ENCODE peak calls at places on chromosomes 16 and 17, in four cellular contexts. M, Y, N and G are unnamed samples.

GRCh38 chr16:66741971-66742396 is 9.4 kb downstream of the DYNC1LI2 start:
- DNase-seq in M (no peak), Y (no peak), N (no peak), G (no peak)

GRCh38 chr16:89921699-89922476 is 1.3 kb upstream of the TUBB3 start:
- DNase-seq in M (no peak), Y (peak; percentile 78), N (peak; percentile 76), G (no peak)

GRCh38 chr17:250487-251300 is 69.2 kb upstream of the DOC2B start:
- DNase-seq in M (no peak), Y (no peak), N (no peak), G (no peak)

GRCh38 chr16:27729516-27730304 is 179.8 kb downstream of the KATNIP start:
- DNase-seq in M (no peak), Y (no peak), N (no peak), G (no peak)

GRCh38 chr17:81869221-81870154 is 1.6 kb downstream of the ARHGDIA start:
- DNase-seq in M (no peak), Y (no peak), N (peak; percentile 68), G (no peak)

GRCh38 chr17:27259356-27259755 is 34.6 kb upstream of the WSB1 start:
- DNase-seq in M (no peak), Y (no peak), N (no peak), G (no peak)

GRCh38 chr16:81889896-81890634 is 111.0 kb downstream of the PLCG2 start:
- DNase-seq in M (no peak), Y (peak; percentile 64), N (peak; percentile 77), G (peak; percentile 24)

GRCh38 chr17:9410737-9411136 is 164.9 kb downstream of the STX8 start:
- DNase-seq in M (no peak), Y (no peak), N (no peak), G (no peak)

GRCh38 chr17:42536372-42537155 is 523 bp downstream of the NAGLU start:
- DNase-seq in M (no peak), Y (no peak), N (peak; percentile 97), G (no peak)

DNA sequence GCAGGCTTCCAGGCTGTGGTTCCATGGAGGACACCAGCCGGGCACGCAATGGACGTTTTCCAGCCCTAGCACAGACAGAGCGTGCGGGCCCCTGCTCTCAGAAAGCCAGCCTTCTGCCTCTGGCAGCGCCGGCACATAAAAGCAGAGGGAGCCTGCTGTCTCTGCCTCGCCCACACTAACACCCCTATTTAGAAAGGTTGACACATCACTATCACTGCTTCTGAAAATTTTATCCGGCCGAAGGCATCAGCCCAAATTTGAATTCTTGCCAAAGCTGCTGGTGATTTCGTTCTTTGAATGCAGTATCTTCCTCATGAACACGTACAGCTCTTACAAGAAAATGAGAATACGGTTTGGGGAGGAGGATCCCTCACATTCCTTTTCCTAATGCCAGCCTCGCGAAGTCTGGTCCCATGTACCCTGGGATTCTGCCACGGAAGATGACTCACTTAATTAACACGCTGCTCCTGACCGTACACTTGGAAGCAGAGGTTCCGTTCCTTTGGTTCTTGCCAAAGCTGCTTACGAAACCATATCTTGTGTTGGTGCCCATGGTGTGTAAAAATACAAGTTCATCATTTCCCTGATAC is 1.3 kb upstream of the RAB11FIP3 start:
- DNase-seq in M (no peak), Y (no peak), N (no peak), G (no peak)
- H3K9ac ChIP-seq in M (no peak overlapping the region), Y (peak overlapping the region; percentile 55), N (no peak overlapping the region), G (no peak overlapping the region)

GRCh38 chr16:35562919-35563318 is 2103.5 kb downstream of the TP53TG3F start:
- DNase-seq in M (no peak), Y (no peak), N (no peak), G (no peak)

GRCh38 chr16:35562471-35562870 is 2103.1 kb downstream of the TP53TG3F start:
- DNase-seq in M (no peak), Y (no peak), N (no peak), G (no peak)

GRCh38 chr16:35560637-35560984 is 2101.2 kb downstream of the TP53TG3F start:
- DNase-seq in M (no peak), Y (no peak), N (no peak), G (no peak)

GRCh38 chr16:35559911-35560636 is 2100.7 kb downstream of the TP53TG3F start:
- DNase-seq in M (no peak), Y (no peak), N (no peak), G (no peak)

GRCh38 chr16:35561346-35561745 is 2101.9 kb downstream of the TP53TG3F start:
- DNase-seq in M (no peak), Y (no peak), N (no peak), G (no peak)
- H3K9me3 ChIP-seq in M (no peaks in the 10 kb centered on the region), Y (no peaks in the 10 kb centered on the region), N (no peaks in the 10 kb centered on the region), G (no peaks in the 10 kb centered on the region)

DNA sequence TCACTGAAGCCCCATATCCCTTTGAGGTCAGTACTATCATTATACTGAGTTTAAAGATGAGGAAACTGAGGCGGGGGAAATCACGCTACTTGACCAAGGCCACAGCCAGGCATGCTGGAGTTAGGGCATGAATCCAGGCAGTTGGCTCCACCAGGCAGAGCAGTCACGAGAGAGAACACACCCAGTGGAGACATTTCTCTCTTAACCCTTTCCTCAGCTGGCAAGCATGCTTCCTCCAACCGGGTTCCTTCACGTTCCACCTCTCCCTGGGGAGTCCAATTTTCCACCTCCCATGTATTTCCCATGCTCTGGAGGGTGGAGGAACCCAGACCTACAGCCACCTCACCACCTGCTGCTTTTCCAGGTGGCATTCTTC is 32.8 kb downstream of the VAC14 start:
- DNase-seq in M (no peak), Y (no peak), N (no peak), G (no peak)
- TF ChIP-seq POLR2AphosphoS5 in M (no peak), Y (no peak), N (no peak), G (no peak)

GRCh38 chr16:70694088-70694487 is 8.2 kb upstream of the MTSS2 start:
- DNase-seq in M (no peak), Y (no peak), N (no peak), G (no peak)

GRCh38 chr16:70693231-70693671 is 7.4 kb upstream of the MTSS2 start:
- DNase-seq in M (no peak), Y (no peak), N (no peak), G (no peak)

GRCh38 chr16:70691223-70692129 is 5.6 kb upstream of the MTSS2 start:
- DNase-seq in M (no peak), Y (no peak), N (no peak), G (no peak)

GRCh38 chr16:70692130-70692470 is 6.2 kb upstream of the MTSS2 start:
- DNase-seq in M (no peak), Y (no peak), N (no peak), G (no peak)

DNA sequence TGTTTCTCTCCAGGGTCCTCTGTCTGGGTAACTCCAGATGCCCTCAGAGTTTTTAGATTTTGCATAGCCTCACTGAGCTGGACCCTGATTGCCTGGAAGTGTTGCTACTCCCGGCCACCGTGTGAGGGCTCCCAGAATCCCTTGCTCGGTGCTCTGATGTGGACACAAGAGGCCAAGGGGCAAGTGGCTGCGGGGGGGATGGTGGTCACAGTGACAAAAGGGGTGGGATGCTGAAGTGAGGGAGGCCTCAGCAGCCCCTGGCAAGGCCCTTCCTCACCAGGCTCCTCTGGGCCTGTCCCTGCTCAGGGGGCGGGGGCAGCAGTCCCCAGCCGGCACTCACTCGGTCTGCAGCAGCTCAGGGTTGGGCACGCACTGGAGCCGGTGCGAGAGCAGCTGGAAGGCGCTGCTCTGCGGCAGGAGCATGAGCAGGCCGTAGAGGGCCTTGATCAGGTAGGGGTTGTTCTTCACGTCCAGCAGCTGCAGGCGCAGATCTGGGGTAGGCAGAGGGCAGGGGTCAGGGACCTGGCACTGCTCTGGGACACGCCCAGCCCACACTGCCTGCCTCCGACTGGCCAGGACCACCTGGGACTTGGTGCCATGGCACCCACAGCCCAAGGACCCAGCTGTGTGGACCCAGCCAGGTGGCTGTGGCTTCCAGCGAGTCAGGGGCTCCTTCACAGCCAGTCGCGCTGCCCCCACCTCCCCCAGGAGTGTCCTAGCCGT is 6.8 kb upstream of the MTSS2 start:
- DNase-seq in M (no peak), Y (no peak), N (no peak), G (no peak)
- H3K9ac ChIP-seq in M (no peak overlapping the region), Y (no peak overlapping the region), N (no peak overlapping the region), G (no peak overlapping the region)

GRCh38 chr16:35749253-35750141 is 2290.1 kb downstream of the TP53TG3F start:
- DNase-seq in M (no peak), Y (no peak), N (no peak), G (no peak)
- H3K9me3 ChIP-seq in M (no peaks in the 10 kb centered on the region), Y (no peaks in the 10 kb centered on the region), N (no peaks in the 10 kb centered on the region), G (no peaks in the 10 kb centered on the region)

DNA sequence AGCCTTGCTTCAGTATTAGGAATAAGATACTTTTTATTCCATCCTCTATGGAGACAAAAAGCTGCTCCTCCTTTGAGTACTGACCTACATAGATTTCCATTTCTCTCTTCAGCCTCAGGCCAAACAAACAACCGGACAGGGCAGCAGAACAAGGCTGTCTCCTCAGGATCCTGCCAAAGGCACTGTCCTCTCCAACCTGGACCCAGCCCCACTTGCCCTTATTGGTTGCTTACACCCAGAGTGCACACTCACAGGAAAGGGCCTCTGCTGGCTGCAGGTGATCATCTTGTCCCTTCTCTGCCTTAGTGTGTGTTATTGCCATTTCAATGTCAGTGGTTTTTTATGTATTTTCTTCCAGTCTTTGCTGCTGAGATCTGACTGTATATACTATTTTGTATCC is 26.6 kb downstream of the LIG3 start:
- DNase-seq in M (no peak), Y (no peak), N (no peak), G (no peak)
- TF ChIP-seq POLR2AphosphoS5 in M (peak; percentile 23), Y (no peak), N (no peak), G (no peak)

DNA sequence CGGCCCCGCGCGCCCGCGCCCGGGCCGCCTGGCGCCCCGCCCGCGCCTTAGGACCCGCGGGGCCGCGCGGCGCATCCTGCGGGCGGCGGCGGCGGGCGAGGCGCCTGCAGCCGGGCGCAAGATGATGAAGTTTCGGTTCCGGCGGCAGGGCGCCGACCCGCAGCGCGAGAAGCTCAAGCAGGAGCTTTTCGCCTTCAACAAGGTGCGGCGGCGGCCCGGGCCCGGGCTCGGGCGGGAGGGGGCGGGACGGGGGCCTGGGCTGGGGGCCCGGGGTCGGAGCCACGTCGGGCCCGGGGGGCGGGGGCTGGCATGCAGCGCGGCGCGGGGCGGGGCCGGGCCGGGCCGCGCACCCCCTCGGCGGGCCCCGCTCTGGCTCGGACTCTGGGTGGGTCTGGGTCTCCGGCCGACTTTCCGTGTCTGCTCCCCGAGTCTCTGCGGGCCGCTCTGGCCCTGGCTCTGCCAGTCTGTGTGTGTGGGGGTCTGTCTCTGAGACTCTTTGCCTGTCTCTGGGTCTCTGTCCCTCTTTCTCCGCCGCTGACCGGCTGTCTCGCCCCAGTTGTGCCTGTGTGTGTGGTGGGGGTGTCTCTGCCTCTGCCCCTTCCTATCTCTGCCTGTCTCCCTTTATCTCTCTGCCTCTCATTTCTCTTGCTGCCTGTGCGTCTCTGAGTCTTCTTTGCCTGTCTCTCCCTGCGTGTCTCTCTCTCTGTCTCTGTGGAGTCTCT is at the start of gene LLGL1:
- DNase-seq in M (no peak), Y (no peak), N (peak; percentile 71), G (no peak)
- H3K9ac ChIP-seq in M (peak within 1 kb of the TSS; percentile 67), Y (peak within 1 kb of the TSS; percentile 79), N (peak within 1 kb of the TSS; percentile 73), G (peak within 1 kb of the TSS; percentile 79)

DNA sequence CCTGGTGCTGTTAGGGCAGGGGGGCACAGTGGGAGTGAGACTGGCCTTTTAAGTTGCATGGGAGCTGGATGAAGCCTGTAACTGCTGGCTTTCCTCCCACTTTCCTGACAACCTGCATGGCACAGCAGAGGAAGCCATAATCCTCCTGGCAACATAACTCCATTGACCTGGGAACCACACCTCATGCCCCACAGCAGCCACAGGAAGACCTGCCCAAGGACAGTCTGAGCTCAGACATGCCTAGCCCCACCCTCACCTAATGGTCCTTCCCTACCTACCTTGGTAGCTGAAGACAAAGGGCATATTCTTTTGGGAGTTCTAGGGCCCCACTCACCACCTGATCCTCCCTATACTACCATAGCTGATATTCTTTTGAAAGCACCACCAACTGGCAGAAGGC is 482.2 kb upstream of the TOM1L1 start:
- DNase-seq in M (no peak), Y (no peak), N (no peak), G (no peak)
- H3K9me3 ChIP-seq in M (no peaks in the 10 kb centered on the region), Y (peaks cover 34% of the 10 kb centered on the region), N (no peaks in the 10 kb centered on the region), G (no peaks in the 10 kb centered on the region)